ENCODE peak calls at places on chromosome 5, in five cellular contexts. G is SK-N-SH, R is A549, D is K562, I is Panc1. Z is an unnamed sample.

GRCh38 chr5:145988993-145989392 is 52.6 kb downstream of the SH3RF2 start:
- DNase-seq in G (no peak), R (no peak), D (no peak), I (no peak), Z (no peak)

GRCh38 chr5:104733063-104733719 is 1170.6 kb upstream of the NUDT12 start:
- DNase-seq in G (no peak), R (no peak), D (no peak), I (no peak), Z (no peak)

GRCh38 chr5:3854069-3854741 is 258.6 kb downstream of the IRX1 start:
- DNase-seq in G (peak; percentile 18), R (no peak), D (no peak), I (no peak), Z (no peak)

GRCh38 chr5:11502783-11503182 is 401.5 kb downstream of the CTNND2 start:
- DNase-seq in G (no peak), R (no peak), D (no peak), I (no peak), Z (no peak)

GRCh38 chr5:169942181-169942580 is 38.1 kb downstream of the INSYN2B start:
- DNase-seq in G (no peak), R (no peak), D (no peak), I (no peak), Z (no peak)

GRCh38 chr5:151742870-151743294 is 15.5 kb downstream of the ATOX1 start:
- DNase-seq in G (peak; percentile 62), R (peak; percentile 86), D (peak; percentile 35), I (peak; percentile 43), Z (peak; percentile 89)

GRCh38 chr5:158466196-158466595 is 607.3 kb upstream of the CLINT1 start:
- DNase-seq in G (no peak), R (no peak), D (no peak), I (no peak), Z (no peak)

GRCh38 chr5:78594946-78595921 is 53.3 kb downstream of the LHFPL2 start:
- DNase-seq in G (no peak), R (peak; percentile 85), D (peak; percentile 31), I (peak; percentile 77), Z (no peak)

GRCh38 chr5:125043781-125044391 is 297.4 kb upstream of the ZNF608 start:
- DNase-seq in G (peak; percentile 72), R (peak; percentile 40), D (no peak), I (no peak), Z (no peak)

GRCh38 chr5:10278658-10279279 is 28.7 kb downstream of the CCT5 start:
- DNase-seq in G (no peak), R (no peak), D (no peak), I (no peak), Z (no peak)

GRCh38 chr5:77449981-77450380 is 42.1 kb downstream of the WDR41 start:
- DNase-seq in G (no peak), R (no peak), D (no peak), I (no peak), Z (no peak)

GRCh38 chr5:4921929-4922328 is 218.2 kb upstream of the ADAMTS16 start:
- DNase-seq in G (no peak), R (no peak), D (no peak), I (no peak), Z (no peak)

GRCh38 chr5:16548115-16548514 is 68.7 kb downstream of the RETREG1 start:
- DNase-seq in G (no peak), R (no peak), D (no peak), I (no peak), Z (no peak)

GRCh38 chr5:14228219-14228618 is 85.1 kb downstream of the TRIO start:
- DNase-seq in G (no peak), R (no peak), D (no peak), I (no peak), Z (no peak)

GRCh38 chr5:33611882-33612281 is 171.1 kb downstream of the TARS1 start:
- DNase-seq in G (no peak), R (no peak), D (no peak), I (no peak), Z (no peak)

GRCh38 chr5:173330856-173331206 is 2.6 kb upstream of the STC2 start:
- DNase-seq in G (no peak), R (no peak), D (no peak), I (no peak), Z (no peak)

GRCh38 chr5:148469446-148470062 is 85.8 kb downstream of the FBXO38 start:
- DNase-seq in G (no peak), R (no peak), D (no peak), I (peak; percentile 81), Z (no peak)

GRCh38 chr5:179623906-179624741 is 653 bp upstream of the HNRNPH1 start:
- DNase-seq in G (no peak), R (no peak), D (peak; percentile 51), I (no peak), Z (peak; percentile 86)

DNA sequence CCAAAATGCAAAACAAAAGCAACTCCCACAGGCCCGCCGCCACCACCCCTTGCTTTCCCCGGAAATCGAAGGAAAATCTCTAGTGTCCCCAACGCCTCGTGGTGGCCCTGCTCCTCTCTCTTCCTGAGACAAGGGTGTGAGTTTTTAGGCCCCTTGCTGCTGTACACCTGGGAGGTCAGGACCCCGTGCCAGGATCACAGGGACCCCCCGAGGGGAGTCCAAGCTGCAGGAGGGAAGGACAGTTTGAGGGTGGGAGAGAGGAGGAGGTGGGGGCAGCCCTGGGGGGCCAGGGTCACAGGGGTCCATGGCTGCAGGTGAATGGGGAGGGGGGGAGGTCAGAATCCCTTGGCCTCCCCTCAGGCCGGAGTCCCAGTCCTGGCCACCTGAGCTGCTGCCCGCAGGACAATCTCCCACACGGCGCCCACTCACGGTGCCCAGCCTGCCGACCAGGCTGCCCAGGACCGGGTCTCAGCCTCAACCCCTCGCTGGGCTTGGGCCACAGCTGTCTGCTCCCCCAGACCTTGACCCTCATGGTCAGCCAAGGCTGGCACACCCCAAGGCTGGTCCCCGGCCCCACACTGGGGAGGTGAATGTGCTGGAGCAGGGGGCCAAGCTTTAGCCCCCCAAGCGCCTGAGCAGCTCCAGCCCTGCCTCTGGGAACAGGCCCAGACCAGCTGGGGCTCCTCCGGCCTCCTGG is 19.9 kb downstream of the TPPP start:
- DNase-seq in G (peak; percentile 54), R (no peak), D (no peak), I (no peak), Z (no peak)
- H3K27ac ChIP-seq in G (no peak overlapping the region), R (peak overlapping the region; percentile 88), D (no peak overlapping the region), I (no peak overlapping the region), Z (no peak overlapping the region)

GRCh38 chr5:165903835-165904234 is 2387.6 kb upstream of the WWC1 start:
- DNase-seq in G (no peak), R (no peak), D (no peak), I (no peak), Z (no peak)

DNA sequence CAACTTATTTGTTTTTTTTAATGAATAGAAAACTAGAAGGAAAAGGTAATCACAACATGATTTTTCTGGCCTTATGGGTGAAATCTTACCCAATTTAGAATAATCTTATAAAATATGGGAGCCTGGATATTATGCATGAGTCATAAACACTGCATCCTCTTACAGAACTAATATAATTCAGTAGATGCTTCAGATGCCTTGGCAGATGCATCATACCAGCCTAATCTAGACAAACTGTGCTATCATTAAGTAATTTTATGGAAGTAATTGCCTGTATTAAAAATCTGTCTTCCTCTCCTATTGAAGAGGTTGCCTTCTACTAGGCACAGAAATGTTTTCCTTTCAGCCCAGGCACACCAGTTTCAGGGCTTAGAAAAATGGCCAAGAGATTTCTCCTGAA is 2384.6 kb upstream of the WWC1 start:
- DNase-seq in G (no peak), R (no peak), D (no peak), I (no peak), Z (no peak)
- TF ChIP-seq REST in G (no peak), R (no peak), D (no peak), I (no peak), Z (no peak)

GRCh38 chr5:90777959-90778358 is 219.4 kb downstream of the ADGRV1 start:
- DNase-seq in G (no peak), R (no peak), D (no peak), I (no peak), Z (no peak)
- H3K4me1 ChIP-seq in G (no peaks in the 10 kb centered on the region), R (no peaks in the 10 kb centered on the region), D (no peaks in the 10 kb centered on the region), I (no peaks in the 10 kb centered on the region), Z (no peaks in the 10 kb centered on the region)

GRCh38 chr5:143195496-143195895 is 208.0 kb downstream of the NR3C1 start:
- DNase-seq in G (no peak), R (no peak), D (no peak), I (no peak), Z (no peak)
- H3K27ac ChIP-seq in G (no peak overlapping the region), R (peak overlapping the region; percentile 43), D (no peak overlapping the region), I (no peak overlapping the region), Z (no peak overlapping the region)

GRCh38 chr5:154709368-154710305 is 45.5 kb upstream of the LARP1 start:
- DNase-seq in G (no peak), R (no peak), D (no peak), I (no peak), Z (no peak)
- TF ChIP-seq REST in G (no peak), R (no peak), D (no peak), I (no peak), Z (no peak)